ENCODE peak calls at places on chromosomes 4 and X, in ten cellular contexts. K, N, L, V, H, T, R, M, W and U are unnamed samples.

GRCh38 chr4:150769235-150769634 is 187.3 kb downstream of the MAB21L2 start:
- DNase-seq in N (peak; percentile 58), V (peak; percentile 69), M (peak; percentile 67), T (no peak), W (peak; percentile 14), L (no peak), R (no peak), K (peak; percentile 58), H (peak; percentile 13), U (peak; percentile 62)

GRCh38 chr4:137651128-137651527 is 118.8 kb upstream of the PCDH18 start:
- DNase-seq in N (peak; percentile 9), H (no peak), V (no peak), R (no peak), K (no peak), W (no peak), L (no peak), M (peak; percentile 83), T (no peak), U (peak; percentile 74)

GRCh38 chrX:70554081-70554480 is 109.4 kb downstream of the DLG3 start:
- DNase-seq in N (peak; percentile 7), R (peak; percentile 7), L (no peak), V (peak; percentile 8), T (no peak), M (peak; percentile 24), W (peak; percentile 1), H (no peak), K (no peak), U (peak; percentile 0)

GRCh38 chr4:86670298-86670697 is 76.2 kb downstream of the PTPN13 start:
- DNase-seq in K (no peak), N (no peak), T (no peak), L (no peak), M (no peak), R (no peak), H (no peak), V (no peak), W (no peak), U (no peak)

GRCh38 chr4:183576701-183577100 is 71.8 kb downstream of the ING2 start:
- DNase-seq in W (no peak), M (no peak), L (no peak), H (no peak), T (no peak), N (no peak), K (no peak), R (no peak), V (no peak), U (no peak)

GRCh38 chr4:26082565-26082964 is 168.5 kb downstream of the SMIM20 start:
- DNase-seq in N (no peak), W (no peak), R (no peak), T (no peak), H (no peak), M (no peak), K (no peak), L (no peak), V (no peak), U (no peak)

GRCh38 chrX:29478336-29479069 is 736.9 kb upstream of the MAGEB2 start:
- DNase-seq in L (no peak), W (peak; percentile 76), N (peak; percentile 19), K (peak; percentile 19), M (peak; percentile 22), H (no peak), V (peak; percentile 70), R (peak; percentile 58), T (no peak), U (peak; percentile 1)

GRCh38 chr4:183636923-183637322 is 22.1 kb downstream of the RWDD4 start:
- DNase-seq in N (no peak), V (peak; percentile 24), T (no peak), M (no peak), W (no peak), L (no peak), H (no peak), K (peak; percentile 41), R (no peak), U (peak; percentile 46)

GRCh38 chr4:15493411-15493810 is 23.7 kb downstream of the CC2D2A start:
- DNase-seq in W (no peak), H (no peak), L (no peak), V (no peak), M (no peak), R (no peak), K (no peak), T (no peak), N (no peak), U (no peak)

GRCh38 chr4:15500721-15501120 is 31.0 kb downstream of the CC2D2A start:
- DNase-seq in L (no peak), T (no peak), R (no peak), N (no peak), H (no peak), V (no peak), K (no peak), W (no peak), M (no peak), U (no peak)

GRCh38 chr4:15495621-15496020 is 25.9 kb downstream of the CC2D2A start:
- DNase-seq in N (no peak), H (no peak), V (no peak), M (no peak), K (no peak), L (no peak), W (no peak), R (no peak), T (no peak), U (no peak)

GRCh38 chr4:15501941-15502340 is 32.3 kb downstream of the CC2D2A start:
- DNase-seq in V (no peak), N (no peak), M (no peak), K (no peak), T (no peak), W (peak; percentile 51), L (no peak), H (no peak), R (no peak), U (no peak)

GRCh38 chr4:15498356-15498755 is 28.7 kb downstream of the CC2D2A start:
- DNase-seq in T (no peak), L (no peak), W (no peak), R (no peak), V (no peak), K (no peak), N (no peak), M (no peak), H (no peak), U (no peak)
- H3K4me3 ChIP-seq in T (no peak overlapping the region), L (no peak overlapping the region), W (no peak overlapping the region), R (no peak overlapping the region), V (no peak overlapping the region), K (no peak overlapping the region), N (no peak overlapping the region), M (no peak overlapping the region), H (no peak overlapping the region), U (no peak overlapping the region)

GRCh38 chrX:131830400-131831184 is 192.5 kb upstream of the STK26 start:
- DNase-seq in H (peak; percentile 44), L (no peak), M (peak; percentile 89), V (peak; percentile 75), T (no peak), K (peak; percentile 84), N (peak; percentile 40), W (no peak), R (peak; percentile 95), U (peak; percentile 78)

GRCh38 chrX:131828482-131828881 is 194.6 kb upstream of the STK26 start:
- DNase-seq in M (no peak), T (no peak), H (no peak), L (no peak), V (no peak), R (peak; percentile 7), W (no peak), K (no peak), N (no peak), U (no peak)

GRCh38 chrX:131821945-131822622 is 201.0 kb upstream of the STK26 start:
- DNase-seq in K (peak; percentile 87), V (peak; percentile 18), R (no peak), W (peak; percentile 24), N (peak; percentile 69), L (no peak), H (peak; percentile 69), M (no peak), T (peak; percentile 33), U (peak; percentile 67)

GRCh38 chrX:131827935-131828334 is 195.2 kb upstream of the STK26 start:
- DNase-seq in N (no peak), H (no peak), K (no peak), T (no peak), M (peak; percentile 41), W (peak; percentile 58), L (no peak), V (peak; percentile 43), R (peak; percentile 63), U (peak; percentile 23)

DNA sequence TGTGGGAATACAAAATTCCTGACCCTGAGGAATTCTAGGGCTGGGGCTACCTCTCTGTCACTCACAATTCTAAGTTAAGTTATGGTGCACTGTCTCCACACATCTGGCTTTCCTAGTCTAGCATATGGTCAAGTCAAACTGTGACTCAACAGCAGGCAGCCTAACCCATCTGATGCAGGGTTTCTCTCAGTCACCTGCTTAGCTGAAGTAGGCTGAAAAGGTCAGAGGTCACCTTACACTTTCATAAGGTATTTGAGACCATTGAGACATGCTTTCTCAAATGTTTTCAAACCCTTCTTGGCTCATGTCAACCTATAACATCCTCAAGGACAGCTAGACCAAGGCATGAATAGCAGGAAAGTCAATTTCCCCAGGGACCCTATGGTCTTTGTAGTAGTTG is 196.5 kb upstream of the STK26 start:
- DNase-seq in W (no peak), H (no peak), K (no peak), L (no peak), N (no peak), T (no peak), R (no peak), V (no peak), M (no peak), U (no peak)
- H3K4me3 ChIP-seq in W (no peak overlapping the region), H (no peak overlapping the region), K (no peak overlapping the region), L (no peak overlapping the region), N (no peak overlapping the region), T (no peak overlapping the region), R (no peak overlapping the region), V (no peak overlapping the region), M (no peak overlapping the region), U (no peak overlapping the region)

GRCh38 chr4:80075995-80076394 is 3.0 kb upstream of the ANTXR2 start:
- DNase-seq in K (no peak), T (no peak), M (no peak), H (no peak), R (no peak), V (no peak), N (no peak), W (no peak), L (no peak), U (no peak)

GRCh38 chr4:80074651-80075050 is 1.6 kb upstream of the ANTXR2 start:
- DNase-seq in T (no peak), W (no peak), N (no peak), R (no peak), K (no peak), M (no peak), V (no peak), L (no peak), H (no peak), U (no peak)

GRCh38 chr4:80078361-80079092 is 5.5 kb upstream of the ANTXR2 start:
- DNase-seq in H (no peak), M (no peak), V (no peak), R (no peak), N (peak; percentile 67), L (no peak), K (no peak), W (no peak), T (no peak), U (no peak)

GRCh38 chr4:80079255-80079923 is 6.4 kb upstream of the ANTXR2 start:
- DNase-seq in H (no peak), R (no peak), L (no peak), K (no peak), V (no peak), T (no peak), N (no peak), M (no peak), W (no peak), U (no peak)

GRCh38 chr4:80077639-80078038 is 4.6 kb upstream of the ANTXR2 start:
- DNase-seq in V (peak; percentile 2), H (no peak), R (no peak), T (no peak), W (no peak), K (no peak), N (peak; percentile 52), L (no peak), M (no peak), U (peak; percentile 44)
- H3K4me3 ChIP-seq in V (no peak overlapping the region), H (no peak overlapping the region), R (no peak overlapping the region), T (no peak overlapping the region), W (no peak overlapping the region), K (no peak overlapping the region), N (no peak overlapping the region), L (no peak overlapping the region), M (no peak overlapping the region), U (no peak overlapping the region)

GRCh38 chr4:1792158-1792831 is 798 bp upstream of the FGFR3 start:
- DNase-seq in L (no peak), V (no peak), K (no peak), H (no peak), M (no peak), W (no peak), T (no peak), R (no peak), N (no peak), U (no peak)
- H3K4me3 ChIP-seq in L (peak overlapping the region; percentile 23), V (no peak overlapping the region), K (no peak overlapping the region), H (no peak overlapping the region), M (peak overlapping the region; percentile 17), W (no peak overlapping the region), T (peak overlapping the region; percentile 42), R (no peak overlapping the region), N (no peak overlapping the region), U (no peak overlapping the region)